ENCODE peak calls at places on chromosome 19, in six cellular contexts. H, D, W, J, T and F are unnamed samples.

GRCh38 chr19:48836089-48837017 is at the start of gene HSD17B14:
- DNase-seq in T (peak; percentile 80), D (no peak), J (no peak), W (no peak), H (peak; percentile 54), F (no peak)

GRCh38 chr19:40219721-40220276 is 1.6 kb upstream of the TTC9B start:
- DNase-seq in T (peak; percentile 84), D (no peak), W (no peak), J (no peak), H (no peak), F (no peak)

GRCh38 chr19:2246801-2247361 is 2.2 kb upstream of the AMH start:
- DNase-seq in D (peak; percentile 50), J (no peak), W (no peak), H (no peak), T (peak; percentile 65), F (no peak)

GRCh38 chr19:4186087-4186993 is 3.9 kb downstream of the ANKRD24 start:
- DNase-seq in D (peak; percentile 56), W (peak; percentile 81), J (peak; percentile 62), T (peak; percentile 70), H (peak; percentile 45), F (peak; percentile 1)

GRCh38 chr19:3586124-3586626 is 897 bp downstream of the GIPC3 start:
- DNase-seq in H (no peak), T (no peak), D (no peak), W (no peak), J (no peak), F (no peak)

GRCh38 chr19:51272183-51272817 is 21.4 kb downstream of the SIGLECL1 start:
- DNase-seq in J (no peak), H (no peak), W (no peak), T (no peak), D (no peak), F (no peak)

GRCh38 chr19:799076-799881 is 2.0 kb downstream of the PTBP1 start:
- DNase-seq in D (no peak), W (no peak), J (no peak), H (no peak), T (no peak), F (no peak)

GRCh38 chr19:45668342-45668871 is 386 bp downstream of the GIPR start:
- DNase-seq in D (no peak), H (no peak), T (no peak), J (no peak), W (peak; percentile 59), F (no peak)

GRCh38 chr19:40601061-40601973 is at the start of gene LTBP4:
- DNase-seq in D (no peak), H (no peak), J (no peak), T (no peak), W (peak; percentile 68), F (no peak)

GRCh38 chr19:12990853-12991252 is 4.4 kb upstream of the NFIX start:
- DNase-seq in H (no peak), J (no peak), W (no peak), D (no peak), T (no peak), F (no peak)

GRCh38 chr19:41226053-41226873 is 7.2 kb downstream of the AXL start:
- DNase-seq in H (no peak), J (peak; percentile 16), W (no peak), D (no peak), T (peak; percentile 93), F (peak; percentile 13)

GRCh38 chr19:49851456-49852259 is 699 bp downstream of the PTOV1 start:
- DNase-seq in T (no peak), W (peak; percentile 60), D (no peak), J (no peak), H (no peak), F (no peak)

GRCh38 chr19:19540707-19541515 is 2.8 kb downstream of the CILP2 start:
- DNase-seq in J (peak; percentile 64), T (peak; percentile 41), D (no peak), H (no peak), W (peak; percentile 77), F (no peak)

GRCh38 chr19:37963190-37963947 is 56.4 kb downstream of the SIPA1L3 start:
- DNase-seq in W (no peak), J (no peak), H (no peak), T (peak; percentile 87), D (no peak), F (no peak)

GRCh38 chr19:34666200-34666957 is 10.6 kb downstream of the SCGB2B2 start:
- DNase-seq in W (no peak), J (no peak), D (no peak), T (no peak), H (no peak), F (no peak)

GRCh38 chr19:35213678-35214632 is 14.6 kb downstream of the FAM187B start:
- DNase-seq in D (no peak), W (peak; percentile 92), T (peak; percentile 90), H (peak; percentile 11), J (peak; percentile 58), F (no peak)

GRCh38 chr19:34505321-34506025 is 23.9 kb downstream of the WTIP start:
- DNase-seq in W (no peak), D (no peak), T (no peak), J (no peak), H (no peak), F (no peak)

GRCh38 chr19:53246498-53246897 is 8.2 kb downstream of the ZNF677 start:
- DNase-seq in J (no peak), W (no peak), T (no peak), D (no peak), H (no peak), F (no peak)

GRCh38 chr19:40347476-40348124 is 597 bp downstream of the C19orf47 start:
- DNase-seq in J (no peak), T (no peak), H (no peak), D (no peak), W (no peak), F (no peak)

GRCh38 chr19:49554701-49555181 is 25.6 kb downstream of the NOSIP start:
- DNase-seq in D (no peak), W (peak; percentile 58), H (no peak), T (no peak), J (peak; percentile 37), F (no peak)

GRCh38 chr19:43552198-43552450 is 19.1 kb downstream of the ZNF575 start:
- DNase-seq in H (no peak), T (no peak), D (no peak), J (no peak), W (no peak), F (no peak)